ENCODE peak calls at places on chromosome 3, in eight cellular contexts. V is suprapubic skin, P is lower lobe of right lung, W is adrenal gland, M is psoas muscle, H is heart right ventricle, S is MM.1S, J is A549. T is an unnamed sample.

GRCh38 chr3:65831733-65832425 is 206.8 kb downstream of the MAGI1 start:
- DNase-seq in J (no peak), W (peak; percentile 19), M (no peak), S (no peak), V (no peak), P (no peak), H (no peak), T (no peak)

GRCh38 chr3:10637342-10637741 is 132.0 kb upstream of the ATP2B2 start:
- DNase-seq in M (no peak), V (no peak), H (no peak), J (no peak), S (no peak), P (no peak), W (no peak), T (no peak)

GRCh38 chr3:153513236-153513635 is 351.2 kb downstream of the RAP2B start:
- DNase-seq in P (no peak), J (peak; percentile 2), S (peak; percentile 27), W (no peak), V (no peak), M (no peak), H (no peak), T (no peak)

GRCh38 chr3:136792931-136793330 is 26.0 kb upstream of the SLC35G2 start:
- DNase-seq in J (no peak), V (no peak), W (no peak), M (no peak), S (no peak), H (no peak), P (no peak), T (no peak)

GRCh38 chr3:153396581-153396980 is 234.6 kb downstream of the RAP2B start:
- DNase-seq in V (no peak), S (peak; percentile 25), P (no peak), W (no peak), H (no peak), J (no peak), M (no peak), T (no peak)

GRCh38 chr3:132573657-132574260 is 23.3 kb upstream of the ACKR4 start:
- DNase-seq in V (no peak), P (no peak), H (no peak), J (no peak), M (no peak), W (no peak), S (no peak), T (no peak)

GRCh38 chr3:172107403-172107802 is 68.0 kb downstream of the FNDC3B start:
- DNase-seq in J (no peak), P (no peak), V (no peak), W (no peak), M (no peak), S (peak; percentile 99), H (no peak), T (no peak)

GRCh38 chr3:62084558-62084957 is 288.8 kb downstream of the FEZF2 start:
- DNase-seq in H (no peak), J (no peak), M (no peak), W (no peak), V (no peak), P (no peak), S (no peak), T (no peak)

GRCh38 chr3:16448691-16449090 is 64.8 kb downstream of the RFTN1 start:
- DNase-seq in J (peak; percentile 25), S (no peak), V (peak; percentile 85), M (peak; percentile 88), H (peak; percentile 44), P (no peak), W (peak; percentile 42), T (peak; percentile 87)

GRCh38 chr3:182671942-182672341 is 121.4 kb upstream of the ATP11B start:
- DNase-seq in S (no peak), W (no peak), H (no peak), J (no peak), M (no peak), V (no peak), P (no peak), T (no peak)

GRCh38 chr3:133943639-133944131 is 48.0 kb upstream of the RAB6B start:
- DNase-seq in S (no peak), M (no peak), H (no peak), P (no peak), J (peak; percentile 46), W (no peak), V (peak; percentile 36), T (no peak)

GRCh38 chr3:14980689-14981088 is 33.3 kb downstream of the NR2C2 start:
- DNase-seq in M (no peak), V (no peak), J (no peak), P (no peak), H (no peak), W (no peak), S (no peak), T (no peak)

GRCh38 chr3:157098121-157098822 is 61.7 kb downstream of the CCNL1 start:
- DNase-seq in S (peak; percentile 65), H (no peak), V (no peak), P (no peak), J (no peak), W (no peak), M (no peak), T (no peak)

GRCh38 chr3:12902181-12902999 is 61.0 kb upstream of the RPL32 start:
- DNase-seq in M (peak; percentile 55), P (peak; percentile 54), S (no peak), H (no peak), J (no peak), V (no peak), W (no peak), T (no peak)

GRCh38 chr3:42991369-42992315 is 12.5 kb downstream of the GASK1A start:
- DNase-seq in S (no peak), W (no peak), H (no peak), J (no peak), V (no peak), P (no peak), M (no peak), T (no peak)

GRCh38 chr3:118882353-118882947 is 152.2 kb downstream of the IGSF11 start:
- DNase-seq in M (peak; percentile 50), P (no peak), J (peak; percentile 38), S (peak; percentile 58), V (no peak), W (peak; percentile 72), H (no peak), T (peak; percentile 79)

GRCh38 chr3:105351821-105352220 is 14.9 kb upstream of the ALCAM start:
- DNase-seq in P (no peak), J (no peak), H (no peak), W (no peak), M (no peak), V (no peak), S (no peak), T (no peak)

GRCh38 chr3:131348911-131349310 is 32.7 kb upstream of the NUDT16 start:
- DNase-seq in S (no peak), W (no peak), M (no peak), P (no peak), V (no peak), J (no peak), H (no peak), T (no peak)
- H3K27ac ChIP-seq in S (no peak overlapping the region), W (peak overlapping the region; percentile 65), M (no peak overlapping the region), P (no peak overlapping the region), V (no peak overlapping the region), J (no peak overlapping the region), H (peak overlapping the region; percentile 79), T (no peak overlapping the region)

GRCh38 chr3:177905895-177906511 is 630.2 kb upstream of the KCNMB2 start:
- DNase-seq in J (no peak), V (no peak), H (no peak), W (peak; percentile 31), S (no peak), M (no peak), P (no peak), T (no peak)
- H3K27ac ChIP-seq in J (peak overlapping the region; percentile 62), V (peak overlapping the region; percentile 73), H (peak overlapping the region; percentile 64), W (peak overlapping the region; percentile 63), S (no peak overlapping the region), M (peak overlapping the region; percentile 20), P (peak overlapping the region; percentile 71), T (peak overlapping the region; percentile 64)

GRCh38 chr3:49329201-49329600 is 10.7 kb downstream of the USP4 start:
- DNase-seq in W (no peak), M (no peak), H (no peak), S (no peak), V (no peak), J (no peak), P (no peak), T (no peak)

GRCh38 chr3:49327485-49327884 is 12.4 kb downstream of the USP4 start:
- DNase-seq in J (no peak), S (no peak), M (no peak), H (no peak), W (no peak), V (no peak), P (no peak), T (no peak)

GRCh38 chr3:49324768-49325167 is 15.1 kb downstream of the USP4 start:
- DNase-seq in H (no peak), P (no peak), S (no peak), M (no peak), V (no peak), J (no peak), W (no peak), T (no peak)
- H3K27ac ChIP-seq in H (no peak overlapping the region), P (no peak overlapping the region), S (no peak overlapping the region), M (no peak overlapping the region), V (no peak overlapping the region), J (no peak overlapping the region), W (no peak overlapping the region), T (no peak overlapping the region)

DNA sequence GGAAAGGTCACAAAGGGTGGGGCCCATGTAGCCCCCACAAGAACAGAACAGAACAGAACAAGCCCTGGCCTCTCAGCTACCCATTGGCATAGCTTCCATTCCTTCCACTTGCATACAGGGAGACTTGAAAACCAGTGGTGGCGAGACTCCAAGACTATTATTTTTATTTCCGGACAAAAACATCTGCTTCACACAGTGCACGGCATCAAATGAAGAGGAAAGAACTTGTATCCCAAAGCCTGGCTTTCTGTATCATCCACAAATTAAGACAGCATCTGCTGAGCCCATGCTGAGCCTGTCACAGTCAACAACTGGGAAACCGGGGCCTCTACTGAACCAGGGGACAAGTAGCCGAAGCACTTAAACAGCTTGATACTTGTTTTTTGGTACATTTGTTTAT is 56.0 kb downstream of the CLEC3B start:
- DNase-seq in H (no peak), S (no peak), P (no peak), J (no peak), V (no peak), W (no peak), M (no peak), T (no peak)
- H3K27ac ChIP-seq in H (no peak overlapping the region), S (no peak overlapping the region), P (no peak overlapping the region), J (no peak overlapping the region), V (no peak overlapping the region), W (no peak overlapping the region), M (no peak overlapping the region), T (no peak overlapping the region)

GRCh38 chr3:188397766-188398705 is 244.1 kb downstream of the LPP start:
- DNase-seq in H (peak; percentile 28), W (no peak), P (no peak), S (no peak), M (no peak), J (no peak), V (no peak), T (no peak)
- H3K27ac ChIP-seq in H (peak overlapping the region; percentile 77), W (peak overlapping the region; percentile 91), P (peak overlapping the region; percentile 51), S (no peak overlapping the region), M (peak overlapping the region; percentile 73), J (no peak overlapping the region), V (no peak overlapping the region), T (peak overlapping the region; percentile 43)

T was measured in right atrium auricular region.